ENCODE peak calls at places on chromosomes 6 and 20, in nine cellular contexts. L is HepG2, O is HAP-1, W is IMR-90, H is body of pancreas, T is H9, B is tibial nerve, R is astrocyte, G is suprapubic skin. M is an unnamed sample.

GRCh38 chr20:55584307-55584706 is 421.0 kb downstream of the CBLN4 start:
- DNase-seq in L (no peak), O (no peak), W (no peak), H (no peak), T (no peak), B (no peak), R (no peak), G (no peak), M (no peak)

GRCh38 chr6:150057501-150057951 is 11.4 kb downstream of the ULBP3 start:
- DNase-seq in L (no peak), O (no peak), W (no peak), H (no peak), T (no peak), B (no peak), R (no peak), G (no peak), M (no peak)

GRCh38 chr20:20226554-20226953 is 141.3 kb upstream of the INSM1 start:
- DNase-seq in L (no peak), O (no peak), W (no peak), H (no peak), T (no peak), B (no peak), R (no peak), G (no peak), M (no peak)

GRCh38 chr6:96391776-96392175 is 129.8 kb upstream of the UFL1 start:
- DNase-seq in L (no peak), O (peak; percentile 77), W (no peak), H (peak; percentile 19), T (peak; percentile 86), B (no peak), R (peak; percentile 7), G (no peak), M (no peak)

GRCh38 chr6:113855500-113856010 is 1.6 kb upstream of the MARCKS start:
- DNase-seq in L (no peak), O (peak; percentile 17), W (peak; percentile 55), H (no peak), T (no peak), B (no peak), R (peak; percentile 40), G (peak; percentile 65), M (no peak)

GRCh38 chr20:17097603-17098002 is 129.2 kb upstream of the PCSK2 start:
- DNase-seq in L (peak; percentile 10), O (no peak), W (no peak), H (no peak), T (no peak), B (no peak), R (no peak), G (no peak), M (no peak)

GRCh38 chr20:17663040-17663399 is 19.0 kb downstream of the RRBP1 start:
- DNase-seq in L (no peak), O (no peak), W (no peak), H (no peak), T (no peak), B (no peak), R (no peak), G (peak; percentile 51), M (no peak)

GRCh38 chr6:100573169-100573568 is 108.4 kb upstream of the SIM1 start:
- DNase-seq in L (peak; percentile 15), O (peak; percentile 27), W (peak; percentile 65), H (no peak), T (no peak), B (no peak), R (peak; percentile 36), G (no peak), M (no peak)

GRCh38 chr6:54892831-54893230 is 46.3 kb downstream of the FAM83B start:
- DNase-seq in L (no peak), O (no peak), W (peak; percentile 96), H (no peak), T (no peak), B (no peak), R (peak; percentile 71), G (no peak), M (no peak)

GRCh38 chr20:25032478-25033183 is 25.3 kb downstream of the ACSS1 start:
- DNase-seq in L (peak; percentile 88), O (peak; percentile 56), W (no peak), H (peak; percentile 80), T (peak; percentile 46), B (peak; percentile 69), R (peak; percentile 29), G (no peak), M (no peak)

GRCh38 chr20:43911066-43911465 is 3.6 kb upstream of the TOX2 start:
- DNase-seq in L (no peak), O (no peak), W (peak; percentile 82), H (no peak), T (no peak), B (no peak), R (peak; percentile 74), G (no peak), M (no peak)

GRCh38 chr6:30686908-30687658 is 638 bp upstream of the PPP1R18 start:
- DNase-seq in L (peak; percentile 49), O (peak; percentile 89), W (peak; percentile 96), H (peak; percentile 90), T (peak; percentile 89), B (peak; percentile 89), R (peak; percentile 94), G (peak; percentile 98), M (no peak)
- H3K4me1 ChIP-seq in L (peaks cover 79% of the 10 kb centered on the region), O (peaks cover 46% of the 10 kb centered on the region), W (peaks cover 19% of the 10 kb centered on the region), H (peaks cover 71% of the 10 kb centered on the region), T (peaks cover 16% of the 10 kb centered on the region), B (peaks cover 80% of the 10 kb centered on the region), R (peaks cover 44% of the 10 kb centered on the region), G (peaks cover 79% of the 10 kb centered on the region), M (peaks cover 31% of the 10 kb centered on the region)

GRCh38 chr6:32184084-32184640 is at the start of gene AGER:
- DNase-seq in L (no peak), O (no peak), W (no peak), H (no peak), T (no peak), B (no peak), R (no peak), G (peak; percentile 57), M (no peak)
- H3K4me1 ChIP-seq in L (peaks cover 23% of the 10 kb centered on the region), O (peaks cover 3% of the 10 kb centered on the region), W (no peaks in the 10 kb centered on the region), H (peaks cover 33% of the 10 kb centered on the region), T (no peaks in the 10 kb centered on the region), B (peaks cover 89% of the 10 kb centered on the region), R (peaks cover 14% of the 10 kb centered on the region), G (peaks cover 67% of the 10 kb centered on the region), M (peaks cover 61% of the 10 kb centered on the region)

GRCh38 chr20:56629464-56630085 is 469 bp downstream of the TFAP2C start:
- DNase-seq in L (no peak), O (no peak), W (no peak), H (no peak), T (no peak), B (no peak), R (no peak), G (peak; percentile 68), M (no peak)
- H3K4me1 ChIP-seq in L (no peaks in the 10 kb centered on the region), O (peaks cover 33% of the 10 kb centered on the region), W (no peaks in the 10 kb centered on the region), H (peaks cover 56% of the 10 kb centered on the region), T (peaks cover 6% of the 10 kb centered on the region), B (peaks cover 65% of the 10 kb centered on the region), R (peaks cover 14% of the 10 kb centered on the region), G (peaks cover 69% of the 10 kb centered on the region), M (peaks cover 5% of the 10 kb centered on the region)

DNA sequence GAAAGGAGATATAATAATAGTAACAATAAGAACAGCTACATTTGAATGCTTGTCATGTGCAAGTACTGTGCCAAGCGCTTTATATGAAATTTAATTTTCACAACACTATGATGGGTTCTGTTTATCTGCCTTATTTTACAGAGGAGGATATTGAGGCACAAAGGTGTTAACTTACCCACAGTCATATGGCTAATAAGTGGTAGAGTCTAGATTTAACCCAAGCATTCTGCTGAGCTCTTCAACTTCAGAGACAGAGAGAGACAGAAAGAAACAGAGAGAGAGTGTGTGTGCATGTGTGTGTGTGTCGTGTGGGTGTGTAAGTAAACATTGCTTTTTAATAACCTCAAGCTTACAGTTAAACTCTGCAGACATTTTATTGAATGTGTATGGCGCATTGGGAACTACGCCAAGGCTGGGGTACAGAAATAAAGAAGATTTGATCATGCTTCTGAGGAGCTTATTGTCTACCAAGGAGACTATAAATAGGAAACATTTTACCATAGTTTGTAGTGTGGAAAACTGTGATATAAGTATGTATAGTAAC is 12.9 kb downstream of the TBPL1 start:
- DNase-seq in L (no peak), O (no peak), W (peak; percentile 13), H (no peak), T (no peak), B (no peak), R (no peak), G (no peak), M (no peak)
- H3K4me1 ChIP-seq in L (no peaks in the 10 kb centered on the region), O (peaks cover 10% of the 10 kb centered on the region), W (peaks cover 6% of the 10 kb centered on the region), H (no peaks in the 10 kb centered on the region), T (peaks cover 6% of the 10 kb centered on the region), B (peaks cover 29% of the 10 kb centered on the region), R (peaks cover 5% of the 10 kb centered on the region), G (no peaks in the 10 kb centered on the region), M (peaks cover 25% of the 10 kb centered on the region)

M was measured in CD8-positive, alpha-beta T cell.